ENCODE peak calls at places on chromosomes 11 and 22, in ten cellular contexts. E is neuronal stem cell; S is fibroblast of lung; H is left cardiac atrium; N is foreskin melanocyte; Z is activated gamma-delta T cell; C is activated CD4-positive, CD25-positive, alpha-beta regulatory T cell; W is RWPE2; Q is NAMALWA; X is HT1080. Y is an unnamed sample.

GRCh38 chr22:37237371-37238268 is 6.4 kb downstream of the RAC2 start:
- DNase-seq in C (no peak), W (peak; percentile 24), Z (no peak), N (no peak), Q (no peak), X (no peak), H (no peak), E (no peak), S (peak; percentile 74), Y (no peak)

GRCh38 chr22:50299724-50300619 is 7.5 kb downstream of the PLXNB2 start:
- DNase-seq in H (no peak), C (no peak), N (no peak), W (no peak), Q (peak; percentile 39), E (no peak), Z (no peak), S (no peak), X (no peak), Y (peak; percentile 49)

GRCh38 chr11:60878245-60879101 is 11.1 kb downstream of the ZP1 start:
- DNase-seq in X (no peak), S (no peak), N (no peak), C (no peak), Q (no peak), W (no peak), E (no peak), H (no peak), Z (no peak), Y (no peak)

GRCh38 chr11:47406896-47407745 is 1.3 kb upstream of the SLC39A13 start:
- DNase-seq in E (no peak), H (no peak), X (no peak), Q (peak; percentile 69), S (no peak), C (no peak), N (no peak), W (no peak), Z (no peak), Y (no peak)

GRCh38 chr22:38187413-38188212 is 6.0 kb upstream of the PLA2G6 start:
- DNase-seq in Z (no peak), Q (no peak), C (no peak), H (no peak), S (no peak), W (no peak), N (no peak), X (no peak), E (no peak), Y (no peak)

GRCh38 chr11:70668204-70669202 is 270.2 kb downstream of the CTTN start:
- DNase-seq in W (no peak), C (no peak), E (no peak), Z (no peak), S (peak; percentile 33), N (no peak), H (no peak), Q (no peak), X (peak; percentile 61), Y (no peak)

GRCh38 chr11:8690374-8691342 is 8.1 kb downstream of the RPL27A start:
- DNase-seq in X (no peak), E (no peak), C (no peak), H (no peak), Q (no peak), N (no peak), Z (no peak), S (no peak), W (no peak), Y (no peak)

GRCh38 chr11:19173964-19174638 is 27.7 kb downstream of the CSRP3 start:
- DNase-seq in E (no peak), Z (no peak), W (no peak), Q (no peak), C (no peak), X (no peak), N (no peak), S (no peak), H (no peak), Y (no peak)

GRCh38 chr22:26406118-26406517 is 22.9 kb upstream of the ASPHD2 start:
- DNase-seq in W (no peak), N (no peak), H (no peak), Q (peak; percentile 67), X (peak; percentile 68), Z (no peak), S (peak; percentile 65), C (no peak), E (no peak), Y (no peak)

GRCh38 chr22:37060801-37061610 is 9.5 kb downstream of the KCTD17 start:
- DNase-seq in H (no peak), W (no peak), N (no peak), E (no peak), X (peak; percentile 15), S (no peak), Z (no peak), Q (no peak), C (no peak), Y (no peak)

GRCh38 chr11:59556883-59557205 is 45.5 kb downstream of the OR4D9 start:
- DNase-seq in C (no peak), W (no peak), E (no peak), N (no peak), S (peak; percentile 56), X (no peak), Q (peak; percentile 68), Z (no peak), H (no peak), Y (no peak)